ENCODE peak calls at places on chromosomes 3 and 15, in ten cellular contexts. P is IMR-90, C is right lobe of liver, J is sigmoid colon, Y is HCT116, K is K562, U is stomach, E is A549, F is adrenal gland, I is uterus. N is an unnamed sample. For H3K4me1, the result is how much of the 10 kb centered on the place peaks cover.

GRCh38 chr3:56557815-56558170 is 818 bp downstream of the CCDC66 start:
- DNase-seq in P (no peak), C (no peak), J (no peak), Y (no peak), K (no peak), U (no peak), E (no peak), F (no peak), I (no peak), N (no peak)

GRCh38 chr3:50272911-50273688 is 4.2 kb downstream of the SEMA3B start:
- DNase-seq in P (peak), C (peak), J (peak), Y (no peak), K (peak), U (peak), E (peak), F (peak), I (peak), N (peak)

GRCh38 chr3:179852117-179852886 is 184.4 kb downstream of the PEX5L start:
- DNase-seq in P (peak), C (no peak), J (no peak), Y (no peak), K (no peak), U (no peak), E (no peak), F (no peak), I (no peak), N (no peak)

GRCh38 chr3:53708001-53708621 is 138.1 kb downstream of the CHDH start:
- DNase-seq in P (no peak), C (peak), J (no peak), Y (no peak), K (no peak), U (peak), E (no peak), F (no peak), I (no peak), N (no peak)

GRCh38 chr3:136465296-136465695 is 215.2 kb downstream of the PCCB start:
- DNase-seq in P (peak), C (no peak), J (no peak), Y (no peak), K (no peak), U (no peak), E (no peak), F (no peak), I (no peak), N (no peak)

GRCh38 chr15:100859970-100860828 is 19.4 kb upstream of the ALDH1A3 start:
- DNase-seq in P (no peak), C (no peak), J (peak), Y (no peak), K (no peak), U (no peak), E (no peak), F (no peak), I (no peak), N (no peak)

GRCh38 chr3:17508180-17508752 is 234.2 kb downstream of the TBC1D5 start:
- DNase-seq in P (no peak), C (no peak), J (no peak), Y (no peak), K (no peak), U (no peak), E (no peak), F (no peak), I (no peak), N (no peak)

GRCh38 chr15:100349696-100350433 is 8.1 kb upstream of the ADAMTS17 start:
- DNase-seq in P (peak), C (peak), J (peak), Y (peak), K (peak), U (peak), E (peak), F (peak), I (peak), N (peak)

GRCh38 chr15:99092554-99093172 is 12.2 kb upstream of the SYNM start:
- DNase-seq in P (no peak), C (no peak), J (no peak), Y (no peak), K (no peak), U (no peak), E (no peak), F (no peak), I (no peak), N (no peak)

GRCh38 chr3:46271910-46272309 is 29.6 kb downstream of the CCR3 start:
- DNase-seq in P (no peak), C (no peak), J (no peak), Y (no peak), K (no peak), U (no peak), E (no peak), F (no peak), I (no peak), N (no peak)

GRCh38 chr15:70375006-70375409 is 277.3 kb upstream of the TLE3 start:
- DNase-seq in P (no peak), C (no peak), J (peak), Y (no peak), K (no peak), U (no peak), E (peak), F (peak), I (peak), N (no peak)

GRCh38 chr3:197494366-197495058 is 61.3 kb downstream of the BDH1 start:
- DNase-seq in P (no peak), C (no peak), J (no peak), Y (no peak), K (no peak), U (peak), E (no peak), F (no peak), I (no peak), N (no peak)

GRCh38 chr3:181956122-181956521 is 244.4 kb downstream of the SOX2 start:
- DNase-seq in P (no peak), C (no peak), J (no peak), Y (no peak), K (no peak), U (no peak), E (no peak), F (no peak), I (no peak), N (no peak)

GRCh38 chr3:148092624-148093194 is 605.0 kb upstream of the AGTR1 start:
- DNase-seq in P (no peak), C (no peak), J (no peak), Y (no peak), K (no peak), U (no peak), E (no peak), F (no peak), I (no peak), N (no peak)

GRCh38 chr15:39232512-39232911 is 348.4 kb upstream of the THBS1 start:
- DNase-seq in P (peak), C (no peak), J (no peak), Y (no peak), K (no peak), U (no peak), E (peak), F (no peak), I (no peak), N (no peak)

GRCh38 chr15:27863000-27863399 is 236.1 kb downstream of the OCA2 start:
- DNase-seq in P (no peak), C (no peak), J (no peak), Y (no peak), K (no peak), U (no peak), E (no peak), F (no peak), I (no peak), N (no peak)

GRCh38 chr15:44792715-44793114 is 56.4 kb downstream of the TRIM69 start:
- DNase-seq in P (no peak), C (no peak), J (no peak), Y (no peak), K (peak), U (no peak), E (no peak), F (no peak), I (no peak), N (no peak)

GRCh38 chr3:120497318-120497717 is 46.5 kb upstream of the FSTL1 start:
- DNase-seq in P (peak), C (no peak), J (no peak), Y (no peak), K (no peak), U (no peak), E (no peak), F (no peak), I (no peak), N (no peak)

GRCh38 chr3:184637705-184638104 is 74.2 kb downstream of the MAGEF1 start:
- DNase-seq in P (no peak), C (no peak), J (no peak), Y (no peak), K (no peak), U (no peak), E (no peak), F (no peak), I (no peak), N (no peak)

GRCh38 chr3:48739617-48739954 is 22.6 kb upstream of the IP6K2 start:
- DNase-seq in P (no peak), C (no peak), J (no peak), Y (no peak), K (no peak), U (no peak), E (no peak), F (no peak), I (no peak), N (no peak)

GRCh38 chr3:186281172-186281571 is 80.9 kb downstream of the DGKG start:
- DNase-seq in P (peak), C (no peak), J (no peak), Y (no peak), K (no peak), U (no peak), E (no peak), F (no peak), I (no peak), N (no peak)

GRCh38 chr15:36251450-36251849 is 328.0 kb upstream of the CDIN1 start:
- DNase-seq in P (no peak), C (no peak), J (no peak), Y (no peak), K (no peak), U (no peak), E (no peak), F (no peak), I (no peak), N (no peak)

GRCh38 chr3:141241248-141242034 is 9.8 kb downstream of the PXYLP1 start:
- DNase-seq in P (no peak), C (no peak), J (no peak), Y (no peak), K (no peak), U (no peak), E (no peak), F (no peak), I (peak), N (peak)

GRCh38 chr3:129021140-129021551 is 20.0 kb downstream of the EFCC1 start:
- DNase-seq in P (peak), C (no peak), J (no peak), Y (no peak), K (no peak), U (no peak), E (no peak), F (peak), I (no peak), N (no peak)

GRCh38 chr3:109234300-109234699 is 82.0 kb downstream of the DPPA2 start:
- DNase-seq in P (no peak), C (no peak), J (no peak), Y (no peak), K (no peak), U (no peak), E (no peak), F (no peak), I (no peak), N (no peak)

GRCh38 chr3:186053954-186054353 is 54.9 kb downstream of the ETV5 start:
- DNase-seq in P (peak), C (no peak), J (no peak), Y (no peak), K (no peak), U (no peak), E (no peak), F (no peak), I (no peak), N (no peak)

GRCh38 chr15:40823572-40824343 is 4.8 kb downstream of the PPP1R14D start:
- DNase-seq in P (no peak), C (no peak), J (no peak), Y (no peak), K (no peak), U (no peak), E (no peak), F (no peak), I (no peak), N (no peak)

GRCh38 chr3:66242788-66243463 is 22.1 kb downstream of the SLC25A26 start:
- DNase-seq in P (no peak), C (no peak), J (no peak), Y (no peak), K (no peak), U (no peak), E (no peak), F (no peak), I (no peak), N (no peak)

GRCh38 chr3:29649815-29650547 is 369.1 kb downstream of the RBMS3 start:
- DNase-seq in P (peak), C (no peak), J (no peak), Y (no peak), K (no peak), U (no peak), E (no peak), F (peak), I (no peak), N (no peak)

GRCh38 chr3:32820430-32820829 is 2.6 kb downstream of the TRIM71 start:
- DNase-seq in P (no peak), C (no peak), J (no peak), Y (no peak), K (no peak), U (no peak), E (no peak), F (no peak), I (no peak), N (no peak)

GRCh38 chr3:32817561-32818430 is at the start of gene TRIM71:
- DNase-seq in P (no peak), C (no peak), J (no peak), Y (no peak), K (no peak), U (no peak), E (no peak), F (no peak), I (no peak), N (no peak)

GRCh38 chr3:32818431-32819085 is 761 bp downstream of the TRIM71 start:
- DNase-seq in P (no peak), C (no peak), J (no peak), Y (no peak), K (no peak), U (no peak), E (no peak), F (no peak), I (no peak), N (no peak)

GRCh38 chr3:32819581-32820348 is 2.0 kb downstream of the TRIM71 start:
- DNase-seq in P (no peak), C (no peak), J (no peak), Y (no peak), K (no peak), U (no peak), E (no peak), F (no peak), I (no peak), N (no peak)

GRCh38 chr3:32819086-32819450 is 1.3 kb downstream of the TRIM71 start:
- DNase-seq in P (no peak), C (no peak), J (no peak), Y (no peak), K (no peak), U (no peak), E (no peak), F (no peak), I (no peak), N (no peak)
- H3K4me1 ChIP-seq in P (under half), C (under half), J (under half), Y (under half), K (under half), U (under half), E (under half), F (under half), I (under half), N (under half)

GRCh38 chr15:78048410-78048946 is 29.0 kb downstream of the TBC1D2B start:
- DNase-seq in P (no peak), C (no peak), J (no peak), Y (no peak), K (no peak), U (no peak), E (no peak), F (no peak), I (no peak), N (no peak)

GRCh38 chr15:78050851-78051250 is 26.7 kb downstream of the TBC1D2B start:
- DNase-seq in P (no peak), C (no peak), J (no peak), Y (no peak), K (no peak), U (no peak), E (no peak), F (no peak), I (no peak), N (no peak)

GRCh38 chr15:78050441-78050809 is 27.1 kb downstream of the TBC1D2B start:
- DNase-seq in P (no peak), C (no peak), J (no peak), Y (no peak), K (no peak), U (no peak), E (no peak), F (no peak), I (no peak), N (no peak)

GRCh38 chr15:78051622-78052405 is 25.7 kb downstream of the TBC1D2B start:
- DNase-seq in P (peak), C (no peak), J (no peak), Y (no peak), K (no peak), U (peak), E (no peak), F (peak), I (no peak), N (no peak)

GRCh38 chr15:78049691-78050440 is 27.6 kb downstream of the TBC1D2B start:
- DNase-seq in P (peak), C (no peak), J (no peak), Y (no peak), K (no peak), U (no peak), E (no peak), F (no peak), I (no peak), N (no peak)
- TF ChIP-seq POLR2A in P (no peak), C (no peak), J (no peak), Y (no peak), K (no peak), U (no peak), E (no peak), F (no peak), I (no peak), N (no peak)

GRCh38 chr3:152021951-152022461 is 148.6 kb downstream of the SUCNR1 start:
- DNase-seq in P (peak), C (no peak), J (no peak), Y (peak), K (no peak), U (no peak), E (peak), F (no peak), I (no peak), N (no peak)

GRCh38 chr3:152031321-152031720 is 157.9 kb downstream of the SUCNR1 start:
- DNase-seq in P (no peak), C (no peak), J (no peak), Y (no peak), K (no peak), U (no peak), E (no peak), F (no peak), I (no peak), N (no peak)

GRCh38 chr3:152030320-152030719 is 156.9 kb downstream of the SUCNR1 start:
- DNase-seq in P (no peak), C (no peak), J (no peak), Y (no peak), K (no peak), U (no peak), E (no peak), F (no peak), I (no peak), N (no peak)

GRCh38 chr3:152026033-152026556 is 152.7 kb downstream of the SUCNR1 start:
- DNase-seq in P (peak), C (no peak), J (no peak), Y (peak), K (no peak), U (no peak), E (peak), F (no peak), I (no peak), N (no peak)
- TF ChIP-seq CTCF in P (peak), C (no peak), J (no peak), Y (no peak), K (peak), U (no peak), E (peak), F (no peak), I (no peak), N (no peak)

GRCh38 chr3:14124615-14125192 is at the start of the genes CHCHD4 and TMEM43:
- DNase-seq in P (peak), C (peak), J (peak), Y (peak), K (peak), U (peak), E (peak), F (peak), I (peak), N (peak)

GRCh38 chr3:14124223-14124614 is 451 bp downstream of the CHCHD4 start:
- DNase-seq in P (no peak), C (peak), J (peak), Y (no peak), K (no peak), U (peak), E (peak), F (peak), I (peak), N (peak)

GRCh38 chr3:14122301-14122700 is 2.4 kb downstream of the CHCHD4 start:
- DNase-seq in P (no peak), C (no peak), J (no peak), Y (no peak), K (no peak), U (no peak), E (no peak), F (no peak), I (no peak), N (no peak)

GRCh38 chr3:14121859-14122258 is 2.8 kb downstream of the CHCHD4 start:
- DNase-seq in P (no peak), C (no peak), J (no peak), Y (no peak), K (no peak), U (no peak), E (no peak), F (no peak), I (no peak), N (no peak)

GRCh38 chr3:14123308-14124222 is 1.1 kb downstream of the CHCHD4 start:
- DNase-seq in P (no peak), C (no peak), J (no peak), Y (no peak), K (no peak), U (no peak), E (no peak), F (no peak), I (no peak), N (no peak)
- H3K4me1 ChIP-seq in P (under half), C (under half), J (under half), Y (under half), K (under half), U (under half), E (under half), F (under half), I (under half), N (under half)

GRCh38 chr3:52299247-52299657 is 11.6 kb downstream of the GLYCTK start:
- DNase-seq in P (no peak), C (peak), J (no peak), Y (no peak), K (no peak), U (no peak), E (no peak), F (no peak), I (no peak), N (no peak)

GRCh38 chr3:52299815-52300611 is 12.4 kb downstream of the GLYCTK start:
- DNase-seq in P (peak), C (peak), J (no peak), Y (no peak), K (peak), U (peak), E (no peak), F (peak), I (peak), N (no peak)

GRCh38 chr3:52295809-52296208 is 8.2 kb downstream of the GLYCTK start:
- DNase-seq in P (no peak), C (no peak), J (no peak), Y (no peak), K (no peak), U (no peak), E (no peak), F (no peak), I (no peak), N (no peak)

GRCh38 chr3:52297242-52298146 is 9.9 kb downstream of the GLYCTK start:
- DNase-seq in P (no peak), C (peak), J (no peak), Y (no peak), K (no peak), U (no peak), E (no peak), F (no peak), I (no peak), N (no peak)

DNA sequence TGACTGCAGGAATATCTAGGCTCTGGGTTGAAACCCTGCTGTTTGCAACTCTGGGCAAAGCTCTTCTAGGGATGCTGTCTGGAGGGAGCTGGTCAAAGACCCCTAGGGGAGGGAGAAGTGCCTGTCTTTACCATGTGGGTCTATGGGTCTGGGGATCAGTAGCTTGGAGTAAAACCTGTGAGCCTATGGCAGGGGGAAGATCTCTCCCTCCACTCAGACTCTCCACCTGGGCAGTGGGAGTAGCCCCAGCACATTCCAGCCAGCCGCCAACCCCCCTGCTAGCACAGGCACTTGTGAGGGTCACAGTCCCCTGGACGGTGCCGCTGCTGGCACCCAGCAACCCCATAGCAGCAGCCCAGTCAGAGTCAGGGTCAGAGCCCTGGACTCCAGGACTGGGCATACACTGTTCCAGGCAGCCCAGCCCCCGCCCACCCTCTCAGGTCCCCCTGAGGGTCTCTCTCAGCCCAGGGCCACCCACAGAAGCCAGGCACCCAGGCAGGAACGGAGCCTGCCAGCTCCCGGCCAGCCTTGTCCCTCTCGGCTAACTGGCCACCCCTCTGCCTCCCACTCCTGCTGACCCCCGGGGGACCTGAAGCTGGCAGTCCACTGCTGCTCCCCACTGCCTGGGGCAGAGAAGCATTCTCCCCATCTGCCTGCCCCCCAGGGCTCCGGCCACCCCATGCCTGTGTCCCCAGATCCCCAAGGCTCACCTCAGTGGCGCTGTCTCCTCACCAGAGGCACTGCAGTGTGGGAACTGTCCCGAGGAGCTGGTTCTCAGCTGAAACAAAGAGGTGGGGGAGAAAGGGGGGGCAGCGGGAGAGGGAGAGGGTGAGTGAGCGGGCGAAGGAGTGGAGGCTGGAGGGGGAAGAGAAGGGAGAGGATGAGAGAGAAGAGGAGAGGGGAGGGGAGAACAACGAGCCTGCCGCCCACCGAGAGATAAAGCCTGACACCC is 10.8 kb downstream of the GLYCTK start:
- DNase-seq in P (no peak), C (peak), J (no peak), Y (no peak), K (peak), U (no peak), E (no peak), F (no peak), I (no peak), N (no peak)
- TF ChIP-seq POLR2A in P (no peak), C (no peak), J (no peak), Y (no peak), K (no peak), U (no peak), E (no peak), F (no peak), I (no peak), N (no peak)

N was measured in gastrocnemius medialis.